ENCODE peak calls at places on chromosomes 6 and 20, in four cellular contexts. E is NCI-H2029 treated with DMSO at 0.1 percent for 48 hours; V is stimulated activated CD8-positive, alpha-beta memory T cell treated with anti-CD3 and anti-CD28 coated beads, Interleukin-4, amount 100 ng/mL, for 48 hours; Z is Daoy. J is an unnamed sample.

GRCh38 chr20:4633780-4634179 is 87.9 kb upstream of the PRND start:
- DNase-seq in Z (peak; percentile 61), V (no peak), E (no peak), J (no peak)

GRCh38 chr6:135993321-135993720 is 141.8 kb downstream of the PDE7B start:
- DNase-seq in V (no peak), Z (no peak), E (no peak), J (no peak)

GRCh38 chr20:19370076-19371075 is 157.9 kb downstream of the SLC24A3 start:
- DNase-seq in V (no peak), Z (no peak), E (no peak), J (no peak)

GRCh38 chr6:78505178-78505577 is 362.2 kb upstream of the IRAK1BP1 start:
- DNase-seq in V (no peak), Z (no peak), E (no peak), J (no peak)

GRCh38 chr6:1597924-1598323 is 11.8 kb upstream of the FOXC1 start:
- DNase-seq in E (no peak), V (no peak), Z (no peak), J (no peak)

GRCh38 chr6:8859501-8859900 is 424.2 kb upstream of the SLC35B3 start:
- DNase-seq in E (no peak), Z (peak; percentile 44), V (no peak), J (no peak)

GRCh38 chr6:42100029-42100901 is 42.2 kb downstream of the C6orf132 start:
- DNase-seq in V (peak; percentile 74), Z (peak; percentile 74), E (no peak), J (peak; percentile 27)

GRCh38 chr6:90277301-90278011 is 19.2 kb downstream of the BACH2 start:
- DNase-seq in V (no peak), Z (no peak), E (no peak), J (no peak)

GRCh38 chr6:90103056-90103793 is 193.4 kb downstream of the BACH2 start:
- DNase-seq in V (peak; percentile 50), E (no peak), Z (no peak), J (peak; percentile 45)

GRCh38 chr20:53926428-53927028 is 143.9 kb downstream of the BCAS1 start:
- DNase-seq in E (no peak), V (no peak), Z (peak; percentile 96), J (peak; percentile 41)

GRCh38 chr6:134984821-134985220 is 34.9 kb upstream of the ALDH8A1 start:
- DNase-seq in E (no peak), V (no peak), Z (peak; percentile 15), J (no peak)

GRCh38 chr6:90811596-90812226 is 224.8 kb upstream of the MAP3K7 start:
- DNase-seq in E (peak; percentile 85), V (no peak), Z (no peak), J (no peak)

GRCh38 chr20:32574296-32575226 is 10.6 kb downstream of the NOL4L start:
- DNase-seq in E (no peak), V (peak; percentile 64), Z (peak; percentile 88), J (peak; percentile 37)